ENCODE peak calls at places on chromosomes 4 and X, in four cellular contexts. One of them, this sample, is unnamed. For H3K27me3, the result is how much of the 10 kb centered on the place peaks cover.

GRCh38 chrX:68196939-68197791 is 236.1 kb downstream of the OPHN1 start:
- DNase-seq in IMR-90: peak
- DNase-seq in small intestine: peak
- DNase-seq in colonic mucosa: peak
- DNase-seq in this sample: peak

GRCh38 chrX:41522071-41522470 is 74.9 kb downstream of the NYX start:
- DNase-seq in colonic mucosa: no peak
- DNase-seq in IMR-90: no peak
- DNase-seq in small intestine: no peak
- DNase-seq in this sample: no peak

GRCh38 chr4:177001271-177002175 is 208.8 kb upstream of the VEGFC start:
- DNase-seq in small intestine: no peak
- DNase-seq in colonic mucosa: no peak
- DNase-seq in IMR-90: peak
- DNase-seq in this sample: no peak

GRCh38 chr4:128416921-128417320 is 129.3 kb upstream of the PGRMC2 start:
- DNase-seq in small intestine: no peak
- DNase-seq in colonic mucosa: no peak
- DNase-seq in IMR-90: no peak
- DNase-seq in this sample: no peak

GRCh38 chrX:57286507-57287251 is at the start of gene FAAH2:
- DNase-seq in IMR-90: no peak
- DNase-seq in colonic mucosa: peak
- DNase-seq in small intestine: peak
- DNase-seq in this sample: peak

GRCh38 chr4:184016742-184017668 is 111.9 kb downstream of the STOX2 start:
- DNase-seq in colonic mucosa: no peak
- DNase-seq in small intestine: peak
- DNase-seq in IMR-90: peak
- DNase-seq in this sample: no peak

GRCh38 chrX:11665144-11666040 is at the start of gene ARHGAP6:
- DNase-seq in small intestine: no peak
- DNase-seq in colonic mucosa: peak
- DNase-seq in IMR-90: peak
- DNase-seq in this sample: no peak

GRCh38 chr4:122364700-122365404 is 14.0 kb upstream of the ADAD1 start:
- DNase-seq in IMR-90: no peak
- DNase-seq in small intestine: peak
- DNase-seq in colonic mucosa: peak
- DNase-seq in this sample: peak

GRCh38 chr4:185304944-185305690 is 90.6 kb downstream of the LRP2BP start:
- DNase-seq in colonic mucosa: no peak
- DNase-seq in IMR-90: peak
- DNase-seq in small intestine: peak
- DNase-seq in this sample: peak

GRCh38 chr4:152045781-152046571 is 285.2 kb upstream of the GATB start:
- DNase-seq in small intestine: peak
- DNase-seq in colonic mucosa: peak
- DNase-seq in IMR-90: no peak
- DNase-seq in this sample: no peak

GRCh38 chr4:110619401-110620247 is 3.3 kb downstream of the PITX2 start:
- DNase-seq in IMR-90: no peak
- DNase-seq in small intestine: peak
- DNase-seq in colonic mucosa: no peak
- DNase-seq in this sample: no peak

GRCh38 chr4:2792711-2793577 is at the start of gene SH3BP2:
- DNase-seq in IMR-90: peak
- DNase-seq in small intestine: peak
- DNase-seq in colonic mucosa: peak
- DNase-seq in this sample: peak

GRCh38 chr4:6236816-6237390 is 32.7 kb upstream of the WFS1 start:
- DNase-seq in small intestine: no peak
- DNase-seq in colonic mucosa: no peak
- DNase-seq in IMR-90: no peak
- DNase-seq in this sample: no peak

GRCh38 chrX:40096395-40097091 is 1.2 kb downstream of the BCOR start:
- DNase-seq in small intestine: no peak
- DNase-seq in IMR-90: peak
- DNase-seq in colonic mucosa: peak
- DNase-seq in this sample: peak

GRCh38 chrX:121008920-121009319 is 23.4 kb upstream of the CT47A1 start:
- DNase-seq in small intestine: no peak
- DNase-seq in colonic mucosa: no peak
- DNase-seq in IMR-90: no peak
- DNase-seq in this sample: no peak

GRCh38 chrX:118726887-118727685 is at the start of gene IL13RA1:
- DNase-seq in small intestine: peak
- DNase-seq in IMR-90: peak
- DNase-seq in colonic mucosa: peak
- DNase-seq in this sample: no peak

GRCh38 chr4:2354760-2355159 is 63.7 kb downstream of the ZFYVE28 start:
- DNase-seq in small intestine: no peak
- DNase-seq in colonic mucosa: no peak
- DNase-seq in IMR-90: no peak
- DNase-seq in this sample: no peak

GRCh38 chr4:53465291-53465690 is 87.8 kb downstream of the FIP1L1 start:
- DNase-seq in IMR-90: peak
- DNase-seq in colonic mucosa: no peak
- DNase-seq in small intestine: no peak
- DNase-seq in this sample: no peak

GRCh38 chrX:39896951-39897740 is 200.6 kb downstream of the BCOR start:
- DNase-seq in small intestine: no peak
- DNase-seq in IMR-90: peak
- DNase-seq in colonic mucosa: no peak
- DNase-seq in this sample: no peak

GRCh38 chrX:109040057-109040456 is 303.7 kb upstream of the IRS4 start:
- DNase-seq in colonic mucosa: no peak
- DNase-seq in IMR-90: no peak
- DNase-seq in small intestine: no peak
- DNase-seq in this sample: no peak

GRCh38 chrX:38275615-38276014 is 51.7 kb downstream of the RPGR start:
- DNase-seq in IMR-90: peak
- DNase-seq in colonic mucosa: no peak
- DNase-seq in small intestine: no peak
- DNase-seq in this sample: no peak

GRCh38 chr4:57080781-57081650 is 29.2 kb downstream of the IGFBP7 start:
- DNase-seq in colonic mucosa: no peak
- DNase-seq in IMR-90: peak
- DNase-seq in small intestine: no peak
- DNase-seq in this sample: no peak

GRCh38 chr4:128913228-128913627 is 103.7 kb downstream of the JADE1 start:
- DNase-seq in IMR-90: no peak
- DNase-seq in small intestine: no peak
- DNase-seq in colonic mucosa: no peak
- DNase-seq in this sample: no peak

GRCh38 chr4:106530816-106531215 is 162.2 kb upstream of the GIMD1 start:
- DNase-seq in small intestine: no peak
- DNase-seq in IMR-90: no peak
- DNase-seq in colonic mucosa: no peak
- DNase-seq in this sample: no peak

GRCh38 chrX:23765449-23765848 is 17.5 kb upstream of the SAT1 start:
- DNase-seq in IMR-90: peak
- DNase-seq in colonic mucosa: no peak
- DNase-seq in small intestine: no peak
- DNase-seq in this sample: no peak

GRCh38 chrX:8244301-8244700 is 73.2 kb upstream of the VCX2 start:
- DNase-seq in IMR-90: no peak
- DNase-seq in colonic mucosa: no peak
- DNase-seq in small intestine: no peak
- DNase-seq in this sample: no peak

DNA sequence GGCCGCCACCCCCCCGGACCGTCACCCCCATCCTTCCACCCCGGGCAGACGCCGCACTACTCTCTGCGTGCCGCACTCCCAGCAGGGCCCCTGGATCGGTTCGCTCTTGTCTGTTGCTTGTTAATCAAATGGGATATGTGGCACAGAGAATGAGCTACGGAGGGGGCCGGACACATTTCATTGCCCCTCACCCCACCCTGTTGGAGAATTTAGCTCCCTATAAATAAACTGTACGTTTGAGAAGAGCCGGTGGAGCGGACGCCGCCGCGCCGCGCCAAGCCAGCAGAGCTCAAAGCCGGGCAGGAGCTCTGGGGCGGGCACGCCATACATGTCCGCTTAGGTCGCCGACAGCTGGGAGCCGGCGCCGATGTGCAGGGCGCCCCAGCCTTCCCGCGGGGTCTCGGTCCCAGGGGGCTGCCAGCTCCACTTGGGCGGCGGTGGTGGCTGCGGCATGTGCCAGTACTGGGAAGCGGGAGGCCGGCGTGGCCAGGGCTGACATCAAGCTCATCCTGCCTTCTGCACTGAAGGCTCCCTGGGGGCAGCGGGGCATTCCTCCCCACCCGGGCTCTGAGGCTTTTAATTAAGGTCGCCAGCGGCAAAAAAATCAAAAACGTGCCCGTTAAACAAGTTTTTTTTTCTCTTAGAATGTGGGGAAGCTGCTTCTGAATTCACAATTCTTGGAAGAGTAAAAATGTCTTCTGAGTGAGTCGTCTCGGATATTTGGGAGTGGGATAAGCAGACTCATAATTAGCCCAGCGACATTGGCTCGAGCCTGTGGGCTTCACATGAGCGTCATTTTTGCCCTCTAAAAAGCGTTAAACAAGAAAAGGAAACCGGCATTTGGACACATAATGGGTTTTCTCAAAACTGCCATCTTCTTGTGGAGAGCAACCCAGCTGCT is 1.1 kb upstream of the PCDH19 start:
- DNase-seq in IMR-90: no peak
- DNase-seq in small intestine: no peak
- DNase-seq in colonic mucosa: no peak
- DNase-seq in this sample: no peak
- H3K27me3 ChIP-seq in IMR-90: under half
- H3K27me3 ChIP-seq in small intestine: under half
- H3K27me3 ChIP-seq in colonic mucosa: under half
- H3K27me3 ChIP-seq in this sample: under half

GRCh38 chrX:29229802-29230201 is 642.6 kb downstream of the IL1RAPL1 start:
- DNase-seq in colonic mucosa: no peak
- DNase-seq in small intestine: no peak
- DNase-seq in IMR-90: peak
- DNase-seq in this sample: no peak

GRCh38 chrX:29225670-29226069 is 638.4 kb downstream of the IL1RAPL1 start:
- DNase-seq in IMR-90: no peak
- DNase-seq in colonic mucosa: no peak
- DNase-seq in small intestine: no peak
- DNase-seq in this sample: no peak
- H3K27me3 ChIP-seq in IMR-90: under half
- H3K27me3 ChIP-seq in colonic mucosa: under half
- H3K27me3 ChIP-seq in small intestine: under half
- H3K27me3 ChIP-seq in this sample: under half

GRCh38 chr4:13541720-13542576 is 2.4 kb downstream of the NKX3-2 start:
- DNase-seq in colonic mucosa: peak
- DNase-seq in IMR-90: no peak
- DNase-seq in small intestine: peak
- DNase-seq in this sample: no peak
- H3K27me3 ChIP-seq in colonic mucosa: half or more
- H3K27me3 ChIP-seq in IMR-90: half or more
- H3K27me3 ChIP-seq in small intestine: under half
- H3K27me3 ChIP-seq in this sample: under half

GRCh38 chrX:63754141-63754859 is 30.7 kb downstream of the ARHGEF9 start:
- DNase-seq in IMR-90: peak
- DNase-seq in small intestine: peak
- DNase-seq in colonic mucosa: peak
- DNase-seq in this sample: peak

GRCh38 chrX:63750846-63751245 is 34.2 kb downstream of the ARHGEF9 start:
- DNase-seq in IMR-90: no peak
- DNase-seq in colonic mucosa: no peak
- DNase-seq in small intestine: no peak
- DNase-seq in this sample: no peak

GRCh38 chrX:63751481-63751880 is 33.5 kb downstream of the ARHGEF9 start:
- DNase-seq in IMR-90: no peak
- DNase-seq in colonic mucosa: no peak
- DNase-seq in small intestine: no peak
- DNase-seq in this sample: no peak

GRCh38 chrX:63754860-63755579 is 30.0 kb downstream of the ARHGEF9 start:
- DNase-seq in small intestine: peak
- DNase-seq in IMR-90: peak
- DNase-seq in colonic mucosa: peak
- DNase-seq in this sample: peak

DNA sequence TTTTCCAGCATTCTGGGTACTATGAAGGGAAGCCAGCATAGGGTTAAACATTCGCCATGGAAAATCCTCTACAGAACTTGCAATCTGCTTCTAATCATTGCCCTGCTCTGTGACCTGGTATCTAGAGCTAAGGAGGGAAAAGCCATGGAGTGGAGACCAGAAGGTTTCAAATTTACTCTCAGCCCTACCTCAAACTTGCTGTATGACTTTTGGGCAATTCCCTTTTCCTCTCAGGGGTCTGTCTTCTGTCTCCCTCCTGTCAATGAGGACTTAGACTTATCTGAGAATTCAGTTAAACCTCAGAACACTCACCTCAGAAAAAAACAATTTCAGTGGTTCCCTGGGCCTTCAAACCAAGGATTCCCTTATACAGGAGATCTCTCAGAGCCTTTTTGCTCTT is 29.1 kb downstream of the ARHGEF9 start:
- DNase-seq in small intestine: no peak
- DNase-seq in IMR-90: no peak
- DNase-seq in colonic mucosa: no peak
- DNase-seq in this sample: no peak
- H3K27me3 ChIP-seq in small intestine: under half
- H3K27me3 ChIP-seq in IMR-90: under half
- H3K27me3 ChIP-seq in colonic mucosa: under half
- H3K27me3 ChIP-seq in this sample: under half

DNA sequence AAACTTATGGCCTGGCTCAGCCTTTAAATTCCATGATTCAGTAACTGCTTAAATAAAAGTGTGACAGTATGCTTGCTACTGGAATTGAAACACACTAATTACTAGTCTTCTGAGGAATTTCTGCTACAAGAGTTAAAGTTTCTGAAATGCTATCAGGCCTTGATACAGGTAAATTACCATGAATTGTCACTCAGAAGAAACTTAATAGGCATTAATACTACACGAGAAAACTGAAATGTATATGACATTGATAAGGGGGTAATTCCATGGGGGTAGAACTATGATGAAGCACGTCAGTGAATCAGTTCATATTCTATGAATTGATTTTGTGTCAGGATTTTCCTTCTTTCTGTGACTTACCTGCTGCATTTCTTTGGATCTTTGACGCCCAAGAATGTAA is 3.0 kb upstream of the NPY1R start:
- DNase-seq in small intestine: no peak
- DNase-seq in colonic mucosa: no peak
- DNase-seq in IMR-90: no peak
- DNase-seq in this sample: no peak
- H3K27me3 ChIP-seq in small intestine: under half
- H3K27me3 ChIP-seq in colonic mucosa: under half
- H3K27me3 ChIP-seq in IMR-90: under half
- H3K27me3 ChIP-seq in this sample: under half

GRCh38 chr4:42586775-42587174 is 70.1 kb downstream of the ATP8A1 start:
- DNase-seq in colonic mucosa: no peak
- DNase-seq in IMR-90: no peak
- DNase-seq in small intestine: no peak
- DNase-seq in this sample: no peak
- H3K27me3 ChIP-seq in colonic mucosa: under half
- H3K27me3 ChIP-seq in IMR-90: under half
- H3K27me3 ChIP-seq in small intestine: under half
- H3K27me3 ChIP-seq in this sample: under half